ENCODE peak calls at places on chromosomes 7 and 10, in eight cellular contexts. One of them, this sample, is unnamed. For H3K27me3 and H3K36me3, the result is how much of the 10 kb centered on the place peaks cover.

GRCh38 chr10:108709927-108710722 is 1213.2 kb downstream of the XPNPEP1 start:
- DNase-seq in ovary: no peak
- DNase-seq in hepatocyte: peak
- DNase-seq in HCT116: no peak
- DNase-seq in kidney epithelial cell: no peak
- DNase-seq in upper lobe of right lung: no peak
- DNase-seq in endothelial cell of umbilical vein: no peak
- DNase-seq in left ventricle myocardium inferior: no peak
- DNase-seq in this sample: no peak

GRCh38 chr7:444606-445005 is 75.0 kb downstream of the PDGFA start:
- DNase-seq in ovary: no peak
- DNase-seq in hepatocyte: no peak
- DNase-seq in HCT116: no peak
- DNase-seq in kidney epithelial cell: no peak
- DNase-seq in upper lobe of right lung: no peak
- DNase-seq in endothelial cell of umbilical vein: no peak
- DNase-seq in left ventricle myocardium inferior: no peak
- DNase-seq in this sample: no peak

GRCh38 chr7:77351539-77352004 is 64.6 kb downstream of the GSAP start:
- DNase-seq in ovary: no peak
- DNase-seq in hepatocyte: no peak
- DNase-seq in HCT116: no peak
- DNase-seq in kidney epithelial cell: no peak
- DNase-seq in upper lobe of right lung: no peak
- DNase-seq in endothelial cell of umbilical vein: peak
- DNase-seq in left ventricle myocardium inferior: peak
- DNase-seq in this sample: peak

GRCh38 chr10:34346516-34347150 is 468.5 kb downstream of the PARD3 start:
- DNase-seq in ovary: no peak
- DNase-seq in hepatocyte: peak
- DNase-seq in HCT116: no peak
- DNase-seq in kidney epithelial cell: no peak
- DNase-seq in upper lobe of right lung: no peak
- DNase-seq in endothelial cell of umbilical vein: no peak
- DNase-seq in left ventricle myocardium inferior: no peak
- DNase-seq in this sample: no peak

GRCh38 chr7:18399624-18400235 is 95.8 kb upstream of the HDAC9 start:
- DNase-seq in ovary: no peak
- DNase-seq in hepatocyte: no peak
- DNase-seq in HCT116: no peak
- DNase-seq in kidney epithelial cell: no peak
- DNase-seq in upper lobe of right lung: no peak
- DNase-seq in endothelial cell of umbilical vein: no peak
- DNase-seq in left ventricle myocardium inferior: no peak
- DNase-seq in this sample: no peak

GRCh38 chr7:77242068-77242467 is 42.4 kb upstream of the FGL2 start:
- DNase-seq in ovary: no peak
- DNase-seq in hepatocyte: no peak
- DNase-seq in HCT116: no peak
- DNase-seq in kidney epithelial cell: no peak
- DNase-seq in upper lobe of right lung: no peak
- DNase-seq in endothelial cell of umbilical vein: no peak
- DNase-seq in left ventricle myocardium inferior: peak
- DNase-seq in this sample: no peak

GRCh38 chr10:7563770-7564169 is 103.0 kb downstream of the ITIH5 start:
- DNase-seq in ovary: no peak
- DNase-seq in hepatocyte: no peak
- DNase-seq in HCT116: no peak
- DNase-seq in kidney epithelial cell: no peak
- DNase-seq in upper lobe of right lung: no peak
- DNase-seq in endothelial cell of umbilical vein: no peak
- DNase-seq in left ventricle myocardium inferior: no peak
- DNase-seq in this sample: no peak

GRCh38 chr7:76393116-76394031 is 16.1 kb downstream of the SSC4D start:
- DNase-seq in ovary: peak
- DNase-seq in hepatocyte: peak
- DNase-seq in HCT116: peak
- DNase-seq in kidney epithelial cell: peak
- DNase-seq in upper lobe of right lung: peak
- DNase-seq in endothelial cell of umbilical vein: peak
- DNase-seq in left ventricle myocardium inferior: peak
- DNase-seq in this sample: peak

GRCh38 chr7:73899731-73900142 is 38.8 kb downstream of the TMEM270 start:
- DNase-seq in ovary: no peak
- DNase-seq in hepatocyte: no peak
- DNase-seq in HCT116: no peak
- DNase-seq in kidney epithelial cell: no peak
- DNase-seq in upper lobe of right lung: no peak
- DNase-seq in endothelial cell of umbilical vein: peak
- DNase-seq in left ventricle myocardium inferior: no peak
- DNase-seq in this sample: no peak

GRCh38 chr10:47318706-47319105 is 3.5 kb upstream of the GDF2 start:
- DNase-seq in ovary: no peak
- DNase-seq in hepatocyte: no peak
- DNase-seq in HCT116: peak
- DNase-seq in kidney epithelial cell: no peak
- DNase-seq in upper lobe of right lung: peak
- DNase-seq in endothelial cell of umbilical vein: no peak
- DNase-seq in left ventricle myocardium inferior: no peak
- DNase-seq in this sample: no peak

GRCh38 chr7:55420535-55420934 is 55.4 kb downstream of the LANCL2 start:
- DNase-seq in ovary: no peak
- DNase-seq in hepatocyte: no peak
- DNase-seq in HCT116: no peak
- DNase-seq in kidney epithelial cell: no peak
- DNase-seq in upper lobe of right lung: no peak
- DNase-seq in endothelial cell of umbilical vein: no peak
- DNase-seq in left ventricle myocardium inferior: no peak
- DNase-seq in this sample: no peak

GRCh38 chr10:35640951-35641429 is 1.1 kb downstream of the FZD8 start:
- DNase-seq in ovary: peak
- DNase-seq in hepatocyte: peak
- DNase-seq in HCT116: peak
- DNase-seq in kidney epithelial cell: no peak
- DNase-seq in upper lobe of right lung: peak
- DNase-seq in endothelial cell of umbilical vein: peak
- DNase-seq in left ventricle myocardium inferior: peak
- DNase-seq in this sample: peak

GRCh38 chr10:62037890-62038608 is 136.6 kb downstream of the ARID5B start:
- DNase-seq in ovary: no peak
- DNase-seq in hepatocyte: peak
- DNase-seq in HCT116: no peak
- DNase-seq in kidney epithelial cell: no peak
- DNase-seq in upper lobe of right lung: no peak
- DNase-seq in endothelial cell of umbilical vein: no peak
- DNase-seq in left ventricle myocardium inferior: no peak
- DNase-seq in this sample: no peak

GRCh38 chr10:28940158-28940888 is 263.0 kb downstream of the BAMBI start:
- DNase-seq in ovary: no peak
- DNase-seq in hepatocyte: no peak
- DNase-seq in HCT116: no peak
- DNase-seq in kidney epithelial cell: no peak
- DNase-seq in upper lobe of right lung: no peak
- DNase-seq in endothelial cell of umbilical vein: no peak
- DNase-seq in left ventricle myocardium inferior: no peak
- DNase-seq in this sample: no peak

GRCh38 chr7:155001756-155002410 is 1.0 kb downstream of the PAXIP1 start:
- DNase-seq in ovary: no peak
- DNase-seq in hepatocyte: peak
- DNase-seq in HCT116: no peak
- DNase-seq in kidney epithelial cell: no peak
- DNase-seq in upper lobe of right lung: no peak
- DNase-seq in endothelial cell of umbilical vein: peak
- DNase-seq in left ventricle myocardium inferior: no peak
- DNase-seq in this sample: no peak

DNA sequence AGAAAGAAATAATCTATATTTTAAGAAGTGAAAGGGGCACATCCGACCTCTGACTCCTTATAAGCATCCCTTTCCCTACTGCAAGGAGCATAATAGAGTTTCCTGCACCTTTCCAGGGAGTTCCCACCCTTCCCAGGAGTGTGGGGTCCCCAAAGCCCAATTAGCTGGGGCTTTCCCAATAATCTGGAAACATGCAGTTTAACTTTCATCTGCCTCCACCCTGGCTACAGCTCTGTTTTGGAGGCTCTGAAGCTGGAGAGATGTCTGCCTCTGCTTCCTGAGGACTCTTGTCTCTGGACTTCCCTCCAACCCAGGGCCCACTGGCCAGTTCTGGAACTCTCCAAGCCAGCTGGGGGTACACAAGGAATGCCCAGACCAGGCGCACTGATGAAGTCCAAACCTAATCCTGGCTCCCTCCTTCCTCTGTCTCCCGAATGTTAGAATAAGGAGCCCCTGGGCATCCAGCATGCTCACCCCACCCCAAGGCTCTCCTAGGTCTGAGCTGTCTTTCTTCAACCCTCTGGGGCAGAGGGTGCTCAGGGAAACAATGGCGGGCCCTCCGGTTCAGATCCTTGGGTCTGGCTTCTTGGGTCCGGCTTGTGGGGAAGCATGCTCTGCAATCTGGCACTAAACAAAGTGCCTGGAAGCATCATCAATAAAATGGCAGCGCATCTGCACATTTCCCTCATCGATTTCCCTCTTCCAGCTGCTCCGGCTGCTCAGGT is 13.4 kb downstream of the HOXA4 start:
- DNase-seq in ovary: no peak
- DNase-seq in hepatocyte: no peak
- DNase-seq in HCT116: no peak
- DNase-seq in kidney epithelial cell: no peak
- DNase-seq in upper lobe of right lung: no peak
- DNase-seq in endothelial cell of umbilical vein: peak
- DNase-seq in left ventricle myocardium inferior: no peak
- DNase-seq in this sample: no peak
- H3K4me3 ChIP-seq in ovary: no peak
- H3K4me3 ChIP-seq in hepatocyte: no peak
- H3K4me3 ChIP-seq in HCT116: no peak
- H3K4me3 ChIP-seq in kidney epithelial cell: peak
- H3K4me3 ChIP-seq in upper lobe of right lung: peak
- H3K4me3 ChIP-seq in endothelial cell of umbilical vein: peak
- H3K4me3 ChIP-seq in left ventricle myocardium inferior: peak
- H3K4me3 ChIP-seq in this sample: no peak

GRCh38 chr7:50953303-50953702 is 170.6 kb upstream of the GRB10 start:
- DNase-seq in ovary: no peak
- DNase-seq in hepatocyte: no peak
- DNase-seq in HCT116: no peak
- DNase-seq in kidney epithelial cell: no peak
- DNase-seq in upper lobe of right lung: no peak
- DNase-seq in endothelial cell of umbilical vein: no peak
- DNase-seq in left ventricle myocardium inferior: no peak
- DNase-seq in this sample: no peak
- H3K27me3 ChIP-seq in ovary: under half
- H3K27me3 ChIP-seq in hepatocyte: under half
- H3K27me3 ChIP-seq in HCT116: under half
- H3K27me3 ChIP-seq in kidney epithelial cell: under half
- H3K27me3 ChIP-seq in upper lobe of right lung: under half
- H3K27me3 ChIP-seq in endothelial cell of umbilical vein: under half
- H3K27me3 ChIP-seq in left ventricle myocardium inferior: under half
- H3K27me3 ChIP-seq in this sample: under half

GRCh38 chr10:127012769-127013152 is 107.5 kb downstream of the DOCK1 start:
- DNase-seq in ovary: no peak
- DNase-seq in hepatocyte: peak
- DNase-seq in HCT116: peak
- DNase-seq in kidney epithelial cell: peak
- DNase-seq in upper lobe of right lung: peak
- DNase-seq in endothelial cell of umbilical vein: peak
- DNase-seq in left ventricle myocardium inferior: peak
- DNase-seq in this sample: no peak
- H3K36me3 ChIP-seq in ovary: under half
- H3K36me3 ChIP-seq in hepatocyte: under half
- H3K36me3 ChIP-seq in HCT116: under half
- H3K36me3 ChIP-seq in kidney epithelial cell: under half
- H3K36me3 ChIP-seq in upper lobe of right lung: under half
- H3K36me3 ChIP-seq in endothelial cell of umbilical vein: under half
- H3K36me3 ChIP-seq in left ventricle myocardium inferior: under half
- H3K36me3 ChIP-seq in this sample: under half

DNA sequence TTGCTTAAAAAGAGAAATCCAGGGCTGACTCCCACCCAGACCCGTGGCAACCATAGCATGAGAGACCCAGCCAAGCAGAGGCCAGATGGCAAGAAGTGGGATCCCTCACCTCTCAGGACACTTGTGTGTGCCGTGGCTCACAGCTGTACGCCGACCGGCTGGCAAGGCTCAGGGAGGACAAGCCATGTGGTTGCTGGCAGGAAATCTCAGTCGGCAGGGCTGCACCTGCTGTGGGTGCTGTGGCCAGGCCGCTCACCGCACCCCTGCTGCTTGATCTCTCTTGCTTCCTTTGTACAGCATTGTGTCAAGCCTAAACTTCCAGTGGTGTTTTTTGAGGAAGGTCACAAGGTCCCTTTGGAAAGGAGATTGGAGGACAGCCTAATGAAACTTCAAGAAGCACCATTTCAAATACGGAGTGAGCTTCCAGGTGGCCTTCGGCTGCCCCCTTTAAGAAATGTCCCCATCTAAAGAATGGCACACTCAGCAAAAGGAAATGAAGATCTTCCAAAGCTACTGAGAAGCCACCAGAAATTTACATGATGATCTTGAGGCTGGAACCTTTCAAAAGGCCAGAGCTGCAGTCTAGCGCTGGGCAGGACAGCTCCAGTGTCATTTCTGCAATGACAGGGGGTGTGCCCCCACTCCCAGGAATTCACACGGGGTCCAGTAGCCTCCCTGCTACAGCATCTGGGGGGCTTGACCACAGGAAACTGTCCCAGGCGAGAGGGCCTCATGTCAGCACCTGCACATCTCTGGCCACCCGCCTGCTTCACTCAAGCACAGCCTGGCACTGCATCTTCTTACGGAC is 409.0 kb upstream of the MGMT start:
- DNase-seq in ovary: no peak
- DNase-seq in hepatocyte: no peak
- DNase-seq in HCT116: no peak
- DNase-seq in kidney epithelial cell: no peak
- DNase-seq in upper lobe of right lung: no peak
- DNase-seq in endothelial cell of umbilical vein: no peak
- DNase-seq in left ventricle myocardium inferior: no peak
- DNase-seq in this sample: peak
- H3K4me3 ChIP-seq in ovary: no peak
- H3K4me3 ChIP-seq in hepatocyte: no peak
- H3K4me3 ChIP-seq in HCT116: no peak
- H3K4me3 ChIP-seq in kidney epithelial cell: no peak
- H3K4me3 ChIP-seq in upper lobe of right lung: no peak
- H3K4me3 ChIP-seq in endothelial cell of umbilical vein: no peak
- H3K4me3 ChIP-seq in left ventricle myocardium inferior: no peak
- H3K4me3 ChIP-seq in this sample: no peak

This sample was measured in CD4-positive, alpha-beta memory T cell.